ENCODE peak calls at places on chromosome 15, in eight cellular contexts. One of them, this sample, is unnamed.

GRCh38 chr15:41811432-41812195 is 16.3 kb upstream of the JMJD7 start:
- DNase-seq in anterior cingulate cortex: peak; percentile 22
- DNase-seq in body of pancreas: peak; percentile 85
- DNase-seq in germinal center: peak; percentile 85
- DNase-seq in occipital lobe: peak; percentile 73
- DNase-seq in activated CD8-positive, alpha-beta memory T cell treated with anti-CD3 and anti-CD28 coated beads for 48 hours: peak; percentile 48
- DNase-seq in C1 segment of cervical spinal cord: peak; percentile 14
- DNase-seq in NCI-H2171: peak; percentile 74
- DNase-seq in this sample: peak; percentile 73

GRCh38 chr15:97977734-97978133 is 17.2 kb downstream of the ARRDC4 start:
- DNase-seq in anterior cingulate cortex: no peak
- DNase-seq in body of pancreas: peak; percentile 71
- DNase-seq in germinal center: no peak
- DNase-seq in occipital lobe: no peak
- DNase-seq in activated CD8-positive, alpha-beta memory T cell treated with anti-CD3 and anti-CD28 coated beads for 48 hours: no peak
- DNase-seq in C1 segment of cervical spinal cord: no peak
- DNase-seq in NCI-H2171: peak; percentile 43
- DNase-seq in this sample: no peak

GRCh38 chr15:42494998-42495360 is 455 bp upstream of the SNAP23 start:
- DNase-seq in anterior cingulate cortex: peak; percentile 37
- DNase-seq in body of pancreas: peak; percentile 43
- DNase-seq in germinal center: no peak
- DNase-seq in occipital lobe: peak; percentile 52
- DNase-seq in activated CD8-positive, alpha-beta memory T cell treated with anti-CD3 and anti-CD28 coated beads for 48 hours: no peak
- DNase-seq in C1 segment of cervical spinal cord: peak; percentile 57
- DNase-seq in NCI-H2171: no peak
- DNase-seq in this sample: no peak

GRCh38 chr15:99211926-99212325 is 37.5 kb downstream of the TTC23 start:
- DNase-seq in anterior cingulate cortex: no peak
- DNase-seq in body of pancreas: no peak
- DNase-seq in germinal center: no peak
- DNase-seq in occipital lobe: no peak
- DNase-seq in activated CD8-positive, alpha-beta memory T cell treated with anti-CD3 and anti-CD28 coated beads for 48 hours: no peak
- DNase-seq in C1 segment of cervical spinal cord: no peak
- DNase-seq in NCI-H2171: no peak
- DNase-seq in this sample: no peak

GRCh38 chr15:95760508-95760907 is 570.0 kb upstream of the NR2F2 start:
- DNase-seq in anterior cingulate cortex: no peak
- DNase-seq in body of pancreas: no peak
- DNase-seq in germinal center: no peak
- DNase-seq in occipital lobe: no peak
- DNase-seq in activated CD8-positive, alpha-beta memory T cell treated with anti-CD3 and anti-CD28 coated beads for 48 hours: no peak
- DNase-seq in C1 segment of cervical spinal cord: no peak
- DNase-seq in NCI-H2171: no peak
- DNase-seq in this sample: no peak

GRCh38 chr15:34808016-34808415 is 12.7 kb upstream of the ACTC1 start:
- DNase-seq in anterior cingulate cortex: no peak
- DNase-seq in body of pancreas: no peak
- DNase-seq in germinal center: no peak
- DNase-seq in occipital lobe: no peak
- DNase-seq in activated CD8-positive, alpha-beta memory T cell treated with anti-CD3 and anti-CD28 coated beads for 48 hours: no peak
- DNase-seq in C1 segment of cervical spinal cord: no peak
- DNase-seq in NCI-H2171: no peak
- DNase-seq in this sample: no peak

GRCh38 chr15:58249646-58250312 is 111.6 kb downstream of the AQP9 start:
- DNase-seq in anterior cingulate cortex: no peak
- DNase-seq in body of pancreas: no peak
- DNase-seq in germinal center: no peak
- DNase-seq in occipital lobe: no peak
- DNase-seq in activated CD8-positive, alpha-beta memory T cell treated with anti-CD3 and anti-CD28 coated beads for 48 hours: no peak
- DNase-seq in C1 segment of cervical spinal cord: no peak
- DNase-seq in NCI-H2171: no peak
- DNase-seq in this sample: no peak

GRCh38 chr15:96356494-96357455 is 26.3 kb downstream of the NR2F2 start:
- DNase-seq in anterior cingulate cortex: peak; percentile 29
- DNase-seq in body of pancreas: peak; percentile 84
- DNase-seq in germinal center: peak; percentile 61
- DNase-seq in occipital lobe: peak; percentile 49
- DNase-seq in activated CD8-positive, alpha-beta memory T cell treated with anti-CD3 and anti-CD28 coated beads for 48 hours: peak; percentile 59
- DNase-seq in C1 segment of cervical spinal cord: no peak
- DNase-seq in NCI-H2171: peak; percentile 73
- DNase-seq in this sample: peak; percentile 64

GRCh38 chr15:98946301-98947255 is 61.0 kb downstream of the PGPEP1L start:
- DNase-seq in anterior cingulate cortex: peak; percentile 50
- DNase-seq in body of pancreas: peak; percentile 45
- DNase-seq in germinal center: no peak
- DNase-seq in occipital lobe: no peak
- DNase-seq in activated CD8-positive, alpha-beta memory T cell treated with anti-CD3 and anti-CD28 coated beads for 48 hours: no peak
- DNase-seq in C1 segment of cervical spinal cord: peak; percentile 37
- DNase-seq in NCI-H2171: no peak
- DNase-seq in this sample: no peak

GRCh38 chr15:49619226-49619625 is 1.4 kb downstream of the FAM227B start:
- DNase-seq in anterior cingulate cortex: no peak
- DNase-seq in body of pancreas: no peak
- DNase-seq in germinal center: no peak
- DNase-seq in occipital lobe: no peak
- DNase-seq in activated CD8-positive, alpha-beta memory T cell treated with anti-CD3 and anti-CD28 coated beads for 48 hours: no peak
- DNase-seq in C1 segment of cervical spinal cord: no peak
- DNase-seq in NCI-H2171: no peak
- DNase-seq in this sample: no peak

GRCh38 chr15:37794947-37795346 is 139.5 kb upstream of the TMCO5A start:
- DNase-seq in anterior cingulate cortex: no peak
- DNase-seq in body of pancreas: no peak
- DNase-seq in germinal center: no peak
- DNase-seq in occipital lobe: no peak
- DNase-seq in activated CD8-positive, alpha-beta memory T cell treated with anti-CD3 and anti-CD28 coated beads for 48 hours: no peak
- DNase-seq in C1 segment of cervical spinal cord: no peak
- DNase-seq in NCI-H2171: no peak
- DNase-seq in this sample: no peak

GRCh38 chr15:64251121-64251520 is 88.3 kb upstream of the PPIB start:
- DNase-seq in anterior cingulate cortex: no peak
- DNase-seq in body of pancreas: no peak
- DNase-seq in germinal center: no peak
- DNase-seq in occipital lobe: no peak
- DNase-seq in activated CD8-positive, alpha-beta memory T cell treated with anti-CD3 and anti-CD28 coated beads for 48 hours: no peak
- DNase-seq in C1 segment of cervical spinal cord: no peak
- DNase-seq in NCI-H2171: no peak
- DNase-seq in this sample: no peak

GRCh38 chr15:99224815-99225214 is 24.6 kb downstream of the TTC23 start:
- DNase-seq in anterior cingulate cortex: no peak
- DNase-seq in body of pancreas: no peak
- DNase-seq in germinal center: no peak
- DNase-seq in occipital lobe: no peak
- DNase-seq in activated CD8-positive, alpha-beta memory T cell treated with anti-CD3 and anti-CD28 coated beads for 48 hours: no peak
- DNase-seq in C1 segment of cervical spinal cord: no peak
- DNase-seq in NCI-H2171: no peak
- DNase-seq in this sample: no peak

GRCh38 chr15:80699981-80700380 is 4.9 kb downstream of the ABHD17C start:
- DNase-seq in anterior cingulate cortex: no peak
- DNase-seq in body of pancreas: no peak
- DNase-seq in germinal center: no peak
- DNase-seq in occipital lobe: no peak
- DNase-seq in activated CD8-positive, alpha-beta memory T cell treated with anti-CD3 and anti-CD28 coated beads for 48 hours: no peak
- DNase-seq in C1 segment of cervical spinal cord: no peak
- DNase-seq in NCI-H2171: no peak
- DNase-seq in this sample: no peak

GRCh38 chr15:73908030-73908821 is 18.0 kb upstream of the LOXL1 start:
- DNase-seq in anterior cingulate cortex: peak; percentile 43
- DNase-seq in body of pancreas: peak; percentile 80
- DNase-seq in germinal center: peak; percentile 64
- DNase-seq in occipital lobe: peak; percentile 72
- DNase-seq in activated CD8-positive, alpha-beta memory T cell treated with anti-CD3 and anti-CD28 coated beads for 48 hours: peak; percentile 57
- DNase-seq in C1 segment of cervical spinal cord: peak; percentile 21
- DNase-seq in NCI-H2171: peak; percentile 74
- DNase-seq in this sample: peak; percentile 65

GRCh38 chr15:45662375-45662774 is 27.5 kb downstream of the SQOR start:
- DNase-seq in anterior cingulate cortex: no peak
- DNase-seq in body of pancreas: no peak
- DNase-seq in germinal center: no peak
- DNase-seq in occipital lobe: no peak
- DNase-seq in activated CD8-positive, alpha-beta memory T cell treated with anti-CD3 and anti-CD28 coated beads for 48 hours: no peak
- DNase-seq in C1 segment of cervical spinal cord: no peak
- DNase-seq in NCI-H2171: no peak
- DNase-seq in this sample: no peak

GRCh38 chr15:57345584-57345983 is 30.7 kb upstream of the CGNL1 start:
- DNase-seq in anterior cingulate cortex: no peak
- DNase-seq in body of pancreas: no peak
- DNase-seq in germinal center: no peak
- DNase-seq in occipital lobe: no peak
- DNase-seq in activated CD8-positive, alpha-beta memory T cell treated with anti-CD3 and anti-CD28 coated beads for 48 hours: no peak
- DNase-seq in C1 segment of cervical spinal cord: no peak
- DNase-seq in NCI-H2171: no peak
- DNase-seq in this sample: no peak

GRCh38 chr15:66886686-66887273 is 178.6 kb upstream of the SMAD3 start:
- DNase-seq in anterior cingulate cortex: no peak
- DNase-seq in body of pancreas: no peak
- DNase-seq in germinal center: no peak
- DNase-seq in occipital lobe: no peak
- DNase-seq in activated CD8-positive, alpha-beta memory T cell treated with anti-CD3 and anti-CD28 coated beads for 48 hours: no peak
- DNase-seq in C1 segment of cervical spinal cord: no peak
- DNase-seq in NCI-H2171: no peak
- DNase-seq in this sample: no peak

GRCh38 chr15:60299452-60300047 is 98.2 kb downstream of the ANXA2 start:
- DNase-seq in anterior cingulate cortex: peak; percentile 35
- DNase-seq in body of pancreas: peak; percentile 34
- DNase-seq in germinal center: no peak
- DNase-seq in occipital lobe: no peak
- DNase-seq in activated CD8-positive, alpha-beta memory T cell treated with anti-CD3 and anti-CD28 coated beads for 48 hours: no peak
- DNase-seq in C1 segment of cervical spinal cord: no peak
- DNase-seq in NCI-H2171: peak; percentile 99
- DNase-seq in this sample: no peak

GRCh38 chr15:34209421-34210282 is at the start of gene KATNBL1:
- DNase-seq in anterior cingulate cortex: peak; percentile 87
- DNase-seq in body of pancreas: peak; percentile 98
- DNase-seq in germinal center: peak; percentile 96
- DNase-seq in occipital lobe: peak; percentile 91
- DNase-seq in activated CD8-positive, alpha-beta memory T cell treated with anti-CD3 and anti-CD28 coated beads for 48 hours: peak; percentile 99
- DNase-seq in C1 segment of cervical spinal cord: peak; percentile 88
- DNase-seq in NCI-H2171: peak; percentile 93
- DNase-seq in this sample: peak; percentile 90

GRCh38 chr15:48966595-48967301 is 3.0 kb upstream of the SHC4 start:
- DNase-seq in anterior cingulate cortex: no peak
- DNase-seq in body of pancreas: no peak
- DNase-seq in germinal center: no peak
- DNase-seq in occipital lobe: no peak
- DNase-seq in activated CD8-positive, alpha-beta memory T cell treated with anti-CD3 and anti-CD28 coated beads for 48 hours: no peak
- DNase-seq in C1 segment of cervical spinal cord: no peak
- DNase-seq in NCI-H2171: no peak
- DNase-seq in this sample: no peak

GRCh38 chr15:47367991-47368390 is 349.3 kb upstream of the SEMA6D start:
- DNase-seq in anterior cingulate cortex: no peak
- DNase-seq in body of pancreas: no peak
- DNase-seq in germinal center: no peak
- DNase-seq in occipital lobe: no peak
- DNase-seq in activated CD8-positive, alpha-beta memory T cell treated with anti-CD3 and anti-CD28 coated beads for 48 hours: no peak
- DNase-seq in C1 segment of cervical spinal cord: no peak
- DNase-seq in NCI-H2171: no peak
- DNase-seq in this sample: no peak

GRCh38 chr15:93236924-93237323 is 147.9 kb upstream of the RGMA start:
- DNase-seq in anterior cingulate cortex: no peak
- DNase-seq in body of pancreas: no peak
- DNase-seq in germinal center: no peak
- DNase-seq in occipital lobe: no peak
- DNase-seq in activated CD8-positive, alpha-beta memory T cell treated with anti-CD3 and anti-CD28 coated beads for 48 hours: no peak
- DNase-seq in C1 segment of cervical spinal cord: no peak
- DNase-seq in NCI-H2171: no peak
- DNase-seq in this sample: no peak

GRCh38 chr15:51283026-51283425 is 55.4 kb downstream of the CYP19A1 start:
- DNase-seq in anterior cingulate cortex: no peak
- DNase-seq in body of pancreas: no peak
- DNase-seq in germinal center: peak; percentile 14
- DNase-seq in occipital lobe: no peak
- DNase-seq in activated CD8-positive, alpha-beta memory T cell treated with anti-CD3 and anti-CD28 coated beads for 48 hours: no peak
- DNase-seq in C1 segment of cervical spinal cord: no peak
- DNase-seq in NCI-H2171: no peak
- DNase-seq in this sample: no peak

GRCh38 chr15:34038023-34038403 is 991 bp downstream of the AVEN start:
- DNase-seq in anterior cingulate cortex: no peak
- DNase-seq in body of pancreas: no peak
- DNase-seq in germinal center: no peak
- DNase-seq in occipital lobe: no peak
- DNase-seq in activated CD8-positive, alpha-beta memory T cell treated with anti-CD3 and anti-CD28 coated beads for 48 hours: no peak
- DNase-seq in C1 segment of cervical spinal cord: no peak
- DNase-seq in NCI-H2171: no peak
- DNase-seq in this sample: no peak

GRCh38 chr15:48751595-48751994 is 59.3 kb downstream of the CEP152 start:
- DNase-seq in anterior cingulate cortex: no peak
- DNase-seq in body of pancreas: no peak
- DNase-seq in germinal center: no peak
- DNase-seq in occipital lobe: no peak
- DNase-seq in activated CD8-positive, alpha-beta memory T cell treated with anti-CD3 and anti-CD28 coated beads for 48 hours: no peak
- DNase-seq in C1 segment of cervical spinal cord: no peak
- DNase-seq in NCI-H2171: no peak
- DNase-seq in this sample: no peak

GRCh38 chr15:68765602-68766368 is 54.9 kb downstream of the ANP32A start:
- DNase-seq in anterior cingulate cortex: no peak
- DNase-seq in body of pancreas: no peak
- DNase-seq in germinal center: no peak
- DNase-seq in occipital lobe: no peak
- DNase-seq in activated CD8-positive, alpha-beta memory T cell treated with anti-CD3 and anti-CD28 coated beads for 48 hours: no peak
- DNase-seq in C1 segment of cervical spinal cord: no peak
- DNase-seq in NCI-H2171: no peak
- DNase-seq in this sample: no peak

GRCh38 chr15:31489801-31490646 is 163.4 kb downstream of the KLF13 start:
- DNase-seq in anterior cingulate cortex: no peak
- DNase-seq in body of pancreas: peak; percentile 45
- DNase-seq in germinal center: peak; percentile 77
- DNase-seq in occipital lobe: no peak
- DNase-seq in activated CD8-positive, alpha-beta memory T cell treated with anti-CD3 and anti-CD28 coated beads for 48 hours: no peak
- DNase-seq in C1 segment of cervical spinal cord: no peak
- DNase-seq in NCI-H2171: peak; percentile 67
- DNase-seq in this sample: peak; percentile 48

GRCh38 chr15:57224664-57225063 is 151.6 kb upstream of the CGNL1 start:
- DNase-seq in anterior cingulate cortex: no peak
- DNase-seq in body of pancreas: no peak
- DNase-seq in germinal center: no peak
- DNase-seq in occipital lobe: no peak
- DNase-seq in activated CD8-positive, alpha-beta memory T cell treated with anti-CD3 and anti-CD28 coated beads for 48 hours: no peak
- DNase-seq in C1 segment of cervical spinal cord: no peak
- DNase-seq in NCI-H2171: no peak
- DNase-seq in this sample: no peak

GRCh38 chr15:81281176-81281735 is 42.7 kb downstream of the STARD5 start:
- DNase-seq in anterior cingulate cortex: no peak
- DNase-seq in body of pancreas: no peak
- DNase-seq in germinal center: no peak
- DNase-seq in occipital lobe: no peak
- DNase-seq in activated CD8-positive, alpha-beta memory T cell treated with anti-CD3 and anti-CD28 coated beads for 48 hours: no peak
- DNase-seq in C1 segment of cervical spinal cord: no peak
- DNase-seq in NCI-H2171: no peak
- DNase-seq in this sample: no peak

GRCh38 chr15:24862726-24863521 is 91.9 kb upstream of the SNRPN start:
- DNase-seq in anterior cingulate cortex: no peak
- DNase-seq in body of pancreas: no peak
- DNase-seq in germinal center: no peak
- DNase-seq in occipital lobe: no peak
- DNase-seq in activated CD8-positive, alpha-beta memory T cell treated with anti-CD3 and anti-CD28 coated beads for 48 hours: no peak
- DNase-seq in C1 segment of cervical spinal cord: no peak
- DNase-seq in NCI-H2171: no peak
- DNase-seq in this sample: no peak

GRCh38 chr15:83747050-83747717 is 93.3 kb downstream of the ADAMTSL3 start:
- DNase-seq in anterior cingulate cortex: no peak
- DNase-seq in body of pancreas: no peak
- DNase-seq in germinal center: no peak
- DNase-seq in occipital lobe: no peak
- DNase-seq in activated CD8-positive, alpha-beta memory T cell treated with anti-CD3 and anti-CD28 coated beads for 48 hours: no peak
- DNase-seq in C1 segment of cervical spinal cord: no peak
- DNase-seq in NCI-H2171: no peak
- DNase-seq in this sample: no peak

GRCh38 chr15:71634820-71635219 is 175.5 kb upstream of the NR2E3 start:
- DNase-seq in anterior cingulate cortex: no peak
- DNase-seq in body of pancreas: no peak
- DNase-seq in germinal center: no peak
- DNase-seq in occipital lobe: no peak
- DNase-seq in activated CD8-positive, alpha-beta memory T cell treated with anti-CD3 and anti-CD28 coated beads for 48 hours: no peak
- DNase-seq in C1 segment of cervical spinal cord: no peak
- DNase-seq in NCI-H2171: no peak
- DNase-seq in this sample: no peak

This sample was measured in GM12892.